ENCODE peak calls at places on chromosomes 12 and 14, in five cellular contexts. A is mesendoderm, B is fibroblast of lung, O is H1, C is mammary epithelial cell. R is an unnamed sample.

GRCh38 chr14:51323492-51323891 is 83.4 kb downstream of the TMX1 start:
- DNase-seq in A (no peak), C (no peak), B (no peak), O (no peak), R (no peak)

GRCh38 chr12:131921866-131922769 is 7.0 kb upstream of the PUS1 start:
- DNase-seq in A (no peak), C (no peak), B (no peak), O (no peak), R (no peak)

GRCh38 chr12:27906658-27907473 is 65.7 kb downstream of the PTHLH start:
- DNase-seq in C (no peak), B (peak; percentile 74), O (no peak), A (no peak), R (no peak)

GRCh38 chr14:95023886-95024285 is 133.4 kb downstream of the DICER1 start:
- DNase-seq in O (no peak), A (no peak), C (peak; percentile 33), B (no peak), R (peak; percentile 3)

GRCh38 chr12:71548906-71549305 is 109.3 kb downstream of the LGR5 start:
- DNase-seq in B (no peak), C (no peak), O (no peak), A (no peak), R (no peak)

GRCh38 chr12:48388430-48388829 is 37.7 kb upstream of the ZNF641 start:
- DNase-seq in B (peak; percentile 2), O (no peak), A (no peak), C (peak; percentile 30), R (peak; percentile 35)

GRCh38 chr14:92033912-92034687 is 5.8 kb downstream of the TRIP11 start:
- DNase-seq in B (no peak), C (no peak), O (no peak), A (no peak), R (no peak)

GRCh38 chr14:71451501-71451900 is 480.7 kb upstream of the RGS6 start:
- DNase-seq in B (no peak), C (no peak), A (no peak), O (no peak), R (no peak)

GRCh38 chr12:54588892-54589291 is 433 bp upstream of the PPP1R1A start:
- DNase-seq in C (no peak), O (no peak), A (no peak), B (no peak), R (no peak)

GRCh38 chr14:38150075-38150474 is 57.6 kb upstream of the SSTR1 start:
- DNase-seq in B (peak; percentile 12), A (no peak), C (no peak), O (no peak), R (no peak)

GRCh38 chr12:106030210-106031175 is 108.3 kb downstream of the NUAK1 start:
- DNase-seq in A (peak; percentile 83), O (no peak), C (no peak), B (peak; percentile 65), R (peak; percentile 100)

GRCh38 chr14:44300911-44301310 is 206.2 kb downstream of the FSCB start:
- DNase-seq in A (no peak), O (no peak), B (no peak), C (no peak), R (no peak)

GRCh38 chr12:109157986-109158385 is 41.6 kb downstream of the ACACB start:
- DNase-seq in B (no peak), C (no peak), A (no peak), O (no peak), R (no peak)

GRCh38 chr12:126907900-126908764 is 1358.8 kb upstream of the TMEM132C start:
- DNase-seq in O (no peak), A (peak; percentile 59), C (no peak), B (no peak), R (no peak)

GRCh38 chr14:54564071-54564798 is 2.7 kb upstream of the SAMD4A start:
- DNase-seq in B (peak; percentile 71), C (no peak), A (peak; percentile 33), O (no peak), R (peak; percentile 27)

GRCh38 chr12:72017054-72017651 is 78.5 kb downstream of the TPH2 start:
- DNase-seq in C (peak; percentile 74), A (peak; percentile 77), B (peak; percentile 80), O (peak; percentile 89), R (peak; percentile 46)

GRCh38 chr14:57049848-57050247 is 218.9 kb downstream of the EXOC5 start:
- DNase-seq in A (peak; percentile 64), C (no peak), O (no peak), B (no peak), R (no peak)

GRCh38 chr12:132033627-132034026 is 83.9 kb downstream of the EP400 start:
- DNase-seq in B (no peak), A (no peak), C (no peak), O (no peak), R (no peak)

GRCh38 chr12:28189774-28190320 is 409 bp upstream of the CCDC91 start:
- DNase-seq in A (no peak), B (no peak), O (no peak), C (no peak), R (peak; percentile 2)

GRCh38 chr12:114683709-114684097 is 272 bp downstream of the TBX3 start:
- DNase-seq in C (no peak), A (no peak), B (no peak), O (no peak), R (no peak)

GRCh38 chr12:24027352-24027751 is 77.9 kb upstream of the SOX5 start:
- DNase-seq in A (no peak), O (no peak), B (no peak), C (no peak), R (no peak)

GRCh38 chr12:76029982-76030377 is 1.6 kb downstream of the PHLDA1 start:
- DNase-seq in A (peak; percentile 63), B (peak; percentile 68), C (peak; percentile 47), O (no peak), R (no peak)

GRCh38 chr12:68932123-68932700 is 759 bp downstream of the CPM start:
- DNase-seq in C (no peak), A (no peak), B (no peak), O (no peak), R (peak; percentile 2)

GRCh38 chr12:82015623-82016347 is 256.6 kb upstream of the PPFIA2 start:
- DNase-seq in O (no peak), B (no peak), C (no peak), A (no peak), R (no peak)

GRCh38 chr14:101954501-101954900 is 9.9 kb upstream of the DYNC1H1 start:
- DNase-seq in O (no peak), A (no peak), B (no peak), C (no peak), R (no peak)

GRCh38 chr12:28583771-28584261 is 393.6 kb downstream of the CCDC91 start:
- DNase-seq in A (peak; percentile 4), B (peak; percentile 19), C (peak; percentile 77), O (no peak), R (peak; percentile 82)

GRCh38 chr14:35992816-35993511 is 166.8 kb downstream of the BRMS1L start:
- DNase-seq in O (no peak), C (no peak), B (no peak), A (no peak), R (no peak)

GRCh38 chr14:88553886-88554457 is 835 bp downstream of the PTPN21 start:
- DNase-seq in A (peak; percentile 23), C (no peak), O (no peak), B (peak; percentile 34), R (peak; percentile 22)

GRCh38 chr14:92686763-92687427 is 61.5 kb downstream of the LGMN start:
- DNase-seq in C (peak; percentile 51), A (peak; percentile 91), O (peak; percentile 99), B (peak; percentile 56), R (peak; percentile 25)

GRCh38 chr14:31949709-31950108 is 127.4 kb upstream of the ARHGAP5 start:
- DNase-seq in B (peak; percentile 33), O (no peak), C (peak; percentile 89), A (no peak), R (no peak)

GRCh38 chr12:126663304-126664094 is 1598.3 kb downstream of the AACS start:
- DNase-seq in B (no peak), A (peak; percentile 64), C (peak; percentile 3), O (peak; percentile 52), R (no peak)

GRCh38 chr14:90375934-90376333 is 20.9 kb upstream of the CALM1 start:
- DNase-seq in C (peak; percentile 35), O (no peak), B (no peak), A (no peak), R (no peak)

GRCh38 chr12:87870061-87870460 is 159.1 kb downstream of the C12orf50 start:
- DNase-seq in B (peak; percentile 24), C (peak; percentile 47), A (no peak), O (no peak), R (peak; percentile 25)

GRCh38 chr12:104223599-104224168 is 8.1 kb downstream of the TXNRD1 start:
- DNase-seq in O (no peak), C (no peak), B (no peak), A (no peak), R (no peak)
- H3K4me2 ChIP-seq in O (no peak overlapping the region), C (no peak overlapping the region), B (no peak overlapping the region), A (no peak overlapping the region), R (no peak overlapping the region)

GRCh38 chr12:120688527-120689071 is 1.6 kb downstream of the MLEC start:
- DNase-seq in C (no peak), B (peak; percentile 33), O (no peak), A (no peak), R (peak; percentile 27)
- H3K4me3 ChIP-seq in C (peak overlapping the region; percentile 73), B (peak overlapping the region; percentile 90), O (peak overlapping the region; percentile 93), A (peak overlapping the region; percentile 63), R (peak overlapping the region; percentile 75)

GRCh38 chr14:58249611-58250010 is 5.0 kb downstream of the PSMA3 start:
- DNase-seq in A (no peak), B (no peak), C (no peak), O (no peak), R (no peak)
- H3K79me2 ChIP-seq in A (peaks cover 55% of the 10 kb centered on the region), B (peaks cover 77% of the 10 kb centered on the region), C (peaks cover 95% of the 10 kb centered on the region), O (peaks cover 15% of the 10 kb centered on the region), R (peaks cover 92% of the 10 kb centered on the region)

DNA sequence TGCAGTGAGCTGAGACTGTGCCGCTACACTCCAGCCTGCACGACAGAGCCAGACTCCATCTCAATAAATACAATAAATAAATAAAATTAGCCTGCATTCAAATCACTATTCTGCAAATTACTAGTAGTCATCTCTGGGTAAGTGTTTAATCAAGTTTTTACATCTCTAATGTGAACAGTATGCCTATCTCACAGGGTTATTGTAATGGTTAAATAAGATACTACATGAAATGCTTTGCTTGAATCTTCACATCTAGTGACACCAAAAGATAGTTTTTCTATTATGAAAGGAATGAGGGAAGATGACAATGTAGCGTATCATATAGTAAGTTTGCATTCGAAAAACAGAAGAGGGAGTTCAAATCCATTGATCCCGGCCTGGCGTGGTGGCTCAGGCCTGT is 2.1 kb downstream of the SRSF9 start:
- DNase-seq in A (no peak), B (no peak), O (no peak), C (no peak), R (no peak)
- H3K4me2 ChIP-seq in A (no peak overlapping the region), B (no peak overlapping the region), O (no peak overlapping the region), C (no peak overlapping the region), R (peak overlapping the region; percentile 86)

R was measured in astrocyte.